ENCODE peak calls at places on chromosomes 7 and 10, in eight cellular contexts. M, X, N, R, Q, W, E and I are unnamed samples.

GRCh38 chr7:151008511-151009323 is 15.6 kb downstream of the ATG9B start:
- DNase-seq in W (no peak), M (peak), Q (peak), E (peak), N (peak), X (no peak), R (peak), I (no peak)

GRCh38 chr10:84375011-84375410 is 46.6 kb downstream of the CCSER2 start:
- DNase-seq in N (no peak), Q (peak), M (peak), W (peak), X (peak), R (peak), E (peak), I (no peak)

GRCh38 chr10:43176271-43176670 is 38.0 kb downstream of the CSGALNACT2 start:
- DNase-seq in X (no peak), N (no peak), R (no peak), W (no peak), M (no peak), Q (no peak), E (no peak), I (no peak)

GRCh38 chr7:121505021-121505420 is 108.9 kb upstream of the FAM3C start:
- DNase-seq in R (no peak), E (no peak), N (no peak), W (no peak), Q (no peak), X (peak), M (peak), I (no peak)

GRCh38 chr10:10821926-10822325 is 195.7 kb upstream of the CELF2 start:
- DNase-seq in M (no peak), X (no peak), Q (no peak), N (no peak), E (no peak), W (no peak), R (no peak), I (no peak)

GRCh38 chr7:127941471-127941870 is 89.8 kb downstream of the LRRC4 start:
- DNase-seq in M (no peak), W (no peak), R (no peak), X (no peak), Q (no peak), N (no peak), E (no peak), I (no peak)

GRCh38 chr7:34748244-34749039 is 90.4 kb downstream of the NPSR1 start:
- DNase-seq in N (peak), X (peak), W (no peak), M (peak), Q (peak), R (peak), E (peak), I (peak)

GRCh38 chr10:1404953-1405260 is 332.4 kb downstream of the ADARB2 start:
- DNase-seq in Q (no peak), E (no peak), W (no peak), M (no peak), N (no peak), X (no peak), R (no peak), I (no peak)

GRCh38 chr10:65581426-65582026 is 1344.3 kb upstream of the LRRTM3 start:
- DNase-seq in R (no peak), W (no peak), M (no peak), N (no peak), Q (no peak), E (no peak), X (no peak), I (no peak)

GRCh38 chr10:28553963-28554362 is 21.0 kb downstream of the WAC start:
- DNase-seq in W (no peak), R (no peak), N (no peak), Q (no peak), E (no peak), M (no peak), X (no peak), I (no peak)

GRCh38 chr7:16203065-16203464 is 218.3 kb downstream of the CRPPA start:
- DNase-seq in R (no peak), E (no peak), Q (peak), X (no peak), N (no peak), W (no peak), M (no peak), I (no peak)

GRCh38 chr7:28136885-28137284 is 43.7 kb downstream of the JAZF1 start:
- DNase-seq in X (no peak), N (no peak), R (no peak), Q (no peak), E (no peak), W (no peak), M (no peak), I (no peak)

GRCh38 chr7:85191383-85191782 is 4.5 kb upstream of the SEMA3D start:
- DNase-seq in M (peak), R (no peak), Q (peak), W (no peak), X (no peak), E (no peak), N (no peak), I (no peak)

GRCh38 chr7:108406474-108406873 is 49.8 kb downstream of the NRCAM start:
- DNase-seq in W (peak), M (peak), E (peak), R (no peak), N (no peak), X (no peak), Q (no peak), I (peak)

GRCh38 chr7:27933691-27934565 is 194.0 kb downstream of the TAX1BP1 start:
- DNase-seq in M (peak), W (no peak), N (no peak), Q (no peak), R (no peak), X (no peak), E (no peak), I (peak)

GRCh38 chr7:113774182-113774807 is 144.5 kb downstream of the PPP1R3A start:
- DNase-seq in N (no peak), W (no peak), R (no peak), X (peak), E (peak), Q (peak), M (peak), I (no peak)

GRCh38 chr10:124222298-124223000 is 129.1 kb upstream of the CHST15 start:
- DNase-seq in R (no peak), N (no peak), M (no peak), X (peak), E (no peak), W (no peak), Q (no peak), I (no peak)

GRCh38 chr10:15167411-15168295 is 840 bp downstream of the NMT2 start:
- DNase-seq in E (peak), Q (peak), N (peak), W (no peak), M (peak), R (peak), X (peak), I (peak)

GRCh38 chr7:79548616-79549206 is 95.2 kb upstream of the MAGI2 start:
- DNase-seq in X (no peak), R (no peak), W (no peak), Q (no peak), E (no peak), N (no peak), M (no peak), I (no peak)

GRCh38 chr10:92839191-92840085 is 8.9 kb upstream of the EXOC6 start:
- DNase-seq in Q (peak), M (peak), X (peak), W (no peak), N (peak), R (peak), E (peak), I (peak)

GRCh38 chr7:36969376-36969775 is 245.1 kb upstream of the AOAH start:
- DNase-seq in X (no peak), W (no peak), M (no peak), N (no peak), Q (peak), R (no peak), E (peak), I (no peak)

GRCh38 chr7:142855756-142856564 is 1.1 kb downstream of the EPHB6 start:
- DNase-seq in X (no peak), W (no peak), R (peak), M (peak), N (peak), Q (no peak), E (peak), I (peak)
- H3K4me3 ChIP-seq in X (peak), W (peak), R (no peak), M (peak), N (peak), Q (no peak), E (no peak), I (no peak)

GRCh38 chr7:44880317-44881018 is 4.9 kb downstream of the PURB start:
- DNase-seq in X (no peak), R (no peak), W (no peak), N (no peak), Q (no peak), E (no peak), M (no peak), I (no peak)
- H3K4me3 ChIP-seq in X (peak), R (no peak), W (peak), N (peak), Q (no peak), E (no peak), M (peak), I (no peak)

DNA sequence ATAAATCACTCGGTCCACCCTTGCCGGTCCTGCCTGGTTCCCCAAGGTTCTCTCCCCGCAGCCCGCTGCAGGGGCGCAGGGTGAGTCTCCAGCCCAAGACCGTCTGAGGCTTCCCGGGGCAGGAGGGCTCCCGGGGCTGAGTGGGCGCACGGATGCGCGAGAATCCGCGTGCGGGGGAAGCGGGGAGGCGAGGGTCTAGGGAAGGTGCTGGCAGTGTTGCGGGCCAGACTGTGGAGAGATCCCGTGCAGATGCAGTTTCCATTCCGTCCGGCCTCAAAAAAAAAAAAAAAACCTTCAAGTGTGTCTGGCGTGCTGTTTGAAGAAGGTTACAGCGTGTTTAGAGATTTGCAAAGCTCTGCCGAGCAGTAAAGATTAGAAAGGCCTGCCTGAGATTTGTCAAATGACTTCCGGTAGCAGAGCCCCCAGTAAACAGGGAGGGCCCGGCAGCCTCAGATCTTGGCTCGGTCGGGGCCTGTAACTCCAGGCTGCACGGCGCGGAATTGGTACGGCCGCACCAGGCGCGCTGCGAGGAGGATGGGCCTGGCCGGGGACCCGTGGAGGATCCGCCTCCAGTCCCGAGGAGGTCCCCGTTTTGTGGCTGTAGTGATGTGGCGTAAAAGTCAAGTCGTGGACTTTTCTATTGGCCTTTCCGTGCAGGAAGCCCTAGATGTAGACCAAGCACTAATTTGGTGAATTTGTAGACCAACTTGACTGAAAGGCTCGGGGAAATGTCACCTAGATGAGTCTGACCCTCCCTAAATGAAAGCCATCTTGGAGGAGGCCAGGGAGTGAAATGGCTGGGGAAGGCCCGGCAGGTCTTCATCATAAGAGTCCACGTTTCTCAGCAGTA is 293.2 kb upstream of the NFE2L3 start:
- DNase-seq in M (no peak), N (no peak), E (no peak), Q (no peak), R (no peak), X (no peak), W (no peak), I (no peak)
- H3K4me3 ChIP-seq in M (no peak), N (no peak), E (no peak), Q (no peak), R (no peak), X (no peak), W (no peak), I (no peak)

GRCh38 chr10:5887641-5888040 is 2.1 kb downstream of the ANKRD16 start:
- DNase-seq in N (no peak), Q (no peak), M (no peak), E (no peak), R (no peak), X (no peak), W (no peak), I (no peak)
- H3K4me3 ChIP-seq in N (no peak), Q (no peak), M (peak), E (no peak), R (no peak), X (no peak), W (peak), I (no peak)